ENCODE peak calls at places on chromosomes 7 and 10, in ten cellular contexts. Q is neuronal stem cell; V is H4; X is neural crest cell; R is SW 1271; Y is SK-N-SH; J is ovary; I is tibial nerve; N is stimulated activated CD8-positive, alpha-beta memory T cell treated with anti-CD3 and anti-CD28 coated beads, Interleukin-4, amount 100 ng/mL, for 1 hour; M is activated T-cell treated with anti-CD3 and anti-CD28 coated beads for 1 hour. U is an unnamed sample.

GRCh38 chr10:31321396-31321941 is 2.5 kb downstream of the ZEB1 start:
- DNase-seq in Q (no peak), V (no peak), X (no peak), R (no peak), Y (peak; percentile 5), J (no peak), I (no peak), N (no peak), M (no peak), U (no peak)

GRCh38 chr7:151459726-151460473 is 20.0 kb upstream of the CRYGN start:
- DNase-seq in Q (peak; percentile 33), V (peak; percentile 92), X (peak; percentile 44), R (no peak), Y (peak; percentile 77), J (peak; percentile 90), I (peak; percentile 80), N (no peak), M (no peak), U (no peak)

GRCh38 chr7:104958278-104958903 is 55.6 kb upstream of the KMT2E start:
- DNase-seq in Q (no peak), V (no peak), X (no peak), R (no peak), Y (no peak), J (no peak), I (no peak), N (no peak), M (no peak), U (no peak)

GRCh38 chr7:151244156-151244870 is 4.2 kb downstream of the SMARCD3 start:
- DNase-seq in Q (peak; percentile 70), V (no peak), X (peak; percentile 63), R (peak; percentile 37), Y (peak; percentile 93), J (peak; percentile 60), I (peak; percentile 63), N (no peak), M (peak; percentile 49), U (no peak)

GRCh38 chr7:16786257-16786656 is 18.5 kb downstream of the AGR2 start:
- DNase-seq in Q (no peak), V (no peak), X (no peak), R (no peak), Y (no peak), J (no peak), I (no peak), N (no peak), M (no peak), U (no peak)

GRCh38 chr10:94092848-94093247 is 99.1 kb downstream of the PLCE1 start:
- DNase-seq in Q (no peak), V (no peak), X (no peak), R (no peak), Y (no peak), J (no peak), I (no peak), N (no peak), M (no peak), U (no peak)

GRCh38 chr10:132405463-132405991 is 8.5 kb downstream of the PWWP2B start:
- DNase-seq in Q (no peak), V (no peak), X (no peak), R (no peak), Y (no peak), J (no peak), I (no peak), N (no peak), M (no peak), U (no peak)

GRCh38 chr10:514137-514671 is 175.3 kb downstream of the DIP2C start:
- DNase-seq in Q (no peak), V (no peak), X (no peak), R (no peak), Y (no peak), J (no peak), I (no peak), N (no peak), M (no peak), U (no peak)

GRCh38 chr10:44924261-44925040 is 13.3 kb downstream of the TMEM72 start:
- DNase-seq in Q (no peak), V (no peak), X (no peak), R (no peak), Y (no peak), J (no peak), I (no peak), N (no peak), M (no peak), U (no peak)

GRCh38 chr10:100621360-100622205 is 85.8 kb downstream of the HIF1AN start:
- DNase-seq in Q (no peak), V (no peak), X (no peak), R (no peak), Y (peak; percentile 56), J (no peak), I (no peak), N (no peak), M (peak; percentile 26), U (no peak)

GRCh38 chr7:40711706-40712105 is 576.9 kb downstream of the SUGCT start:
- DNase-seq in Q (no peak), V (no peak), X (no peak), R (no peak), Y (no peak), J (no peak), I (no peak), N (no peak), M (no peak), U (no peak)

GRCh38 chr7:82012453-82012852 is 242.6 kb upstream of the HGF start:
- DNase-seq in Q (no peak), V (no peak), X (no peak), R (no peak), Y (no peak), J (no peak), I (no peak), N (no peak), M (no peak), U (no peak)

GRCh38 chr7:130021105-130021834 is 29.9 kb downstream of the ZC3HC1 start:
- DNase-seq in Q (no peak), V (no peak), X (no peak), R (no peak), Y (no peak), J (no peak), I (no peak), N (no peak), M (no peak), U (no peak)

GRCh38 chr10:70186090-70186489 is 15.8 kb upstream of the SAR1A start:
- DNase-seq in Q (no peak), V (no peak), X (no peak), R (no peak), Y (no peak), J (no peak), I (no peak), N (no peak), M (no peak), U (no peak)

GRCh38 chr7:132410385-132410784 is 165.9 kb downstream of the PLXNA4 start:
- DNase-seq in Q (no peak), V (no peak), X (no peak), R (no peak), Y (no peak), J (no peak), I (no peak), N (no peak), M (no peak), U (no peak)

GRCh38 chr7:128172963-128173362 is 68.1 kb upstream of the LEP start:
- DNase-seq in Q (no peak), V (no peak), X (no peak), R (no peak), Y (no peak), J (no peak), I (no peak), N (no peak), M (no peak), U (no peak)

GRCh38 chr7:105196473-105196872 is 182.5 kb downstream of the KMT2E start:
- DNase-seq in Q (no peak), V (no peak), X (no peak), R (no peak), Y (no peak), J (no peak), I (no peak), N (no peak), M (no peak), U (no peak)

GRCh38 chr7:81833401-81833800 is 63.6 kb upstream of the HGF start:
- DNase-seq in Q (no peak), V (peak; percentile 52), X (no peak), R (no peak), Y (no peak), J (no peak), I (no peak), N (no peak), M (no peak), U (no peak)

GRCh38 chr7:151014950-151015349 is 9.3 kb downstream of the ATG9B start:
- DNase-seq in Q (no peak), V (no peak), X (no peak), R (no peak), Y (no peak), J (no peak), I (no peak), N (no peak), M (no peak), U (no peak)

U was measured in iPS DF 6.9.